ENCODE peak calls at places on chromosomes 1 and 21, in eight cellular contexts. P, D, Y, V, A, Z, C and H are unnamed samples.
A peak's percentile ranks its signal among the peaks of the same experiment; 100 is the strongest.

GRCh38 chr21:43903451-43904091 is 38.5 kb downstream of the AGPAT3 start:
- DNase-seq in P (no peak), D (no peak), Y (no peak), V (no peak), A (no peak), Z (no peak), C (no peak), H (no peak)

GRCh38 chr1:110390096-110390495 is 730 bp downstream of the SLC16A4 start:
- DNase-seq in P (no peak), D (no peak), Y (no peak), V (no peak), A (no peak), Z (peak; percentile 91), C (no peak), H (peak; percentile 53)

GRCh38 chr21:44051462-44051941 is 39.4 kb downstream of the TRAPPC10 start:
- DNase-seq in P (no peak), D (no peak), Y (no peak), V (no peak), A (no peak), Z (peak; percentile 89), C (no peak), H (no peak)

GRCh38 chr1:50080904-50081586 is 27.7 kb upstream of the ELAVL4 start:
- DNase-seq in P (no peak), D (no peak), Y (no peak), V (no peak), A (peak; percentile 48), Z (peak; percentile 1), C (peak; percentile 65), H (no peak)

GRCh38 chr1:30724175-30724574 is 790 bp upstream of the MATN1 start:
- DNase-seq in P (no peak), D (no peak), Y (no peak), V (no peak), A (no peak), Z (no peak), C (no peak), H (no peak)

GRCh38 chr1:169472759-169473158 is 13.0 kb downstream of the SLC19A2 start:
- DNase-seq in P (no peak), D (no peak), Y (no peak), V (no peak), A (no peak), Z (peak; percentile 16), C (no peak), H (no peak)

GRCh38 chr1:112704908-112705627 is 1.9 kb downstream of the RHOC start:
- DNase-seq in P (no peak), D (peak; percentile 75), Y (no peak), V (no peak), A (no peak), Z (peak; percentile 98), C (no peak), H (peak; percentile 90)

GRCh38 chr1:236394905-236395779 is 1.1 kb downstream of the EDARADD start:
- DNase-seq in P (no peak), D (peak; percentile 76), Y (peak; percentile 26), V (peak; percentile 44), A (no peak), Z (peak; percentile 11), C (no peak), H (no peak)

GRCh38 chr1:155978973-155979429 is 654 bp upstream of the ARHGEF2 start:
- DNase-seq in P (no peak), D (no peak), Y (no peak), V (no peak), A (no peak), Z (no peak), C (no peak), H (no peak)

GRCh38 chr1:116737855-116738318 is 16.3 kb upstream of the CD2 start:
- DNase-seq in P (no peak), D (peak; percentile 75), Y (no peak), V (no peak), A (no peak), Z (no peak), C (no peak), H (no peak)

GRCh38 chr1:172482044-172482443 is 38.2 kb upstream of the PIGC start:
- DNase-seq in P (no peak), D (no peak), Y (no peak), V (no peak), A (no peak), Z (no peak), C (no peak), H (no peak)

GRCh38 chr1:210776722-210777121 is 357.2 kb downstream of the KCNH1 start:
- DNase-seq in P (no peak), D (no peak), Y (no peak), V (no peak), A (no peak), Z (no peak), C (no peak), H (no peak)

GRCh38 chr1:167462341-167462740 is 56.0 kb downstream of the CD247 start:
- DNase-seq in P (no peak), D (no peak), Y (no peak), V (no peak), A (no peak), Z (no peak), C (no peak), H (no peak)

GRCh38 chr21:24658016-24658415 is 949.3 kb downstream of the MRPL39 start:
- DNase-seq in P (no peak), D (no peak), Y (no peak), V (no peak), A (no peak), Z (no peak), C (no peak), H (no peak)

GRCh38 chr1:234990874-234991801 is 137.5 kb downstream of the TOMM20 start:
- DNase-seq in P (no peak), D (no peak), Y (no peak), V (no peak), A (no peak), Z (no peak), C (no peak), H (no peak)

GRCh38 chr1:28507646-28508434 is 2.0 kb downstream of the RCC1 start:
- DNase-seq in P (no peak), D (no peak), Y (no peak), V (no peak), A (no peak), Z (peak; percentile 16), C (no peak), H (no peak)

GRCh38 chr1:11535316-11535715 is 56.4 kb downstream of the DISP3 start:
- DNase-seq in P (no peak), D (no peak), Y (no peak), V (no peak), A (no peak), Z (no peak), C (no peak), H (no peak)

GRCh38 chr1:31549807-31550620 is 26.3 kb upstream of the TINAGL1 start:
- DNase-seq in P (no peak), D (peak; percentile 41), Y (no peak), V (no peak), A (no peak), Z (no peak), C (no peak), H (no peak)

GRCh38 chr21:37916795-37917142 is 512 bp upstream of the KCNJ6 start:
- DNase-seq in P (no peak), D (no peak), Y (no peak), V (no peak), A (peak; percentile 23), Z (peak; percentile 7), C (no peak), H (no peak)

GRCh38 chr1:162363823-162364222 is 12.8 kb downstream of the SPATA46 start:
- DNase-seq in P (no peak), D (no peak), Y (no peak), V (no peak), A (no peak), Z (no peak), C (no peak), H (no peak)

GRCh38 chr1:33370286-33370685 is 49.4 kb upstream of the A3GALT2 start:
- DNase-seq in P (no peak), D (no peak), Y (no peak), V (no peak), A (no peak), Z (peak; percentile 84), C (no peak), H (no peak)

GRCh38 chr1:2195785-2196184 is 1.2 kb upstream of the FAAP20 start:
- DNase-seq in P (no peak), D (no peak), Y (no peak), V (no peak), A (no peak), Z (no peak), C (no peak), H (no peak)

GRCh38 chr1:229063154-229063553 is 207.8 kb upstream of the RAB4A start:
- DNase-seq in P (no peak), D (no peak), Y (no peak), V (no peak), A (no peak), Z (no peak), C (no peak), H (no peak)

GRCh38 chr1:246184503-246184902 is 322.6 kb downstream of the SMYD3 start:
- DNase-seq in P (no peak), D (no peak), Y (no peak), V (no peak), A (no peak), Z (no peak), C (no peak), H (no peak)

GRCh38 chr1:118991448-118991847 is 3.3 kb upstream of the TBX15 start:
- DNase-seq in P (no peak), D (no peak), Y (no peak), V (no peak), A (no peak), Z (no peak), C (no peak), H (no peak)

GRCh38 chr1:180507826-180508724 is 5.7 kb upstream of the ACBD6 start:
- DNase-seq in P (no peak), D (no peak), Y (peak; percentile 18), V (no peak), A (no peak), Z (peak; percentile 71), C (no peak), H (peak; percentile 24)

GRCh38 chr1:39394598-39394997 is 96.8 kb upstream of the BMP8A start:
- DNase-seq in P (no peak), D (no peak), Y (no peak), V (no peak), A (no peak), Z (no peak), C (no peak), H (no peak)

GRCh38 chr1:156663178-156663577 is 14.0 kb downstream of the NES start:
- DNase-seq in P (no peak), D (peak; percentile 56), Y (no peak), V (no peak), A (no peak), Z (peak; percentile 32), C (no peak), H (no peak)

GRCh38 chr1:47180603-47181094 is 9.2 kb downstream of the PDZK1IP1 start:
- DNase-seq in P (no peak), D (no peak), Y (no peak), V (no peak), A (no peak), Z (peak; percentile 43), C (no peak), H (no peak)